ENCODE peak calls at places on chromosomes 5 and 9, in six cellular contexts. O, E, B, J, T and Y are unnamed samples.

GRCh38 chr5:132746592-132747063 is 598 bp upstream of the CCNI2 start:
- DNase-seq in T (no peak), J (peak; percentile 90), B (peak; percentile 46), O (no peak), E (peak; percentile 79), Y (peak; percentile 60)

GRCh38 chr5:5126444-5126843 is 13.7 kb upstream of the ADAMTS16 start:
- DNase-seq in B (peak; percentile 94), E (no peak), O (no peak), T (no peak), J (no peak), Y (no peak)

GRCh38 chr9:13278023-13278367 is 1.5 kb downstream of the MPDZ start:
- DNase-seq in O (no peak), E (no peak), J (peak; percentile 77), B (peak; percentile 49), T (no peak), Y (no peak)

GRCh38 chr9:41229408-41230401 is 40.6 kb upstream of the ZNG1F start:
- DNase-seq in T (no peak), E (peak; percentile 1), J (peak; percentile 31), B (peak; percentile 18), O (no peak), Y (peak; percentile 10)

GRCh38 chr9:17611921-17612320 is 33.1 kb downstream of the SH3GL2 start:
- DNase-seq in E (no peak), B (no peak), J (no peak), T (no peak), O (no peak), Y (no peak)

GRCh38 chr5:113262674-113263073 is 172.1 kb downstream of the TSSK1B start:
- DNase-seq in B (no peak), E (no peak), O (no peak), J (no peak), T (no peak), Y (no peak)

GRCh38 chr9:13750639-13751038 is 471.1 kb upstream of the MPDZ start:
- DNase-seq in E (no peak), J (no peak), T (no peak), B (no peak), O (no peak), Y (no peak)

GRCh38 chr5:168747987-168748777 is 169.0 kb upstream of the PANK3 start:
- DNase-seq in B (peak; percentile 10), O (no peak), J (peak; percentile 87), T (peak; percentile 34), E (peak; percentile 74), Y (peak; percentile 39)

GRCh38 chr5:54836959-54837534 is 148.3 kb downstream of the ESM1 start:
- DNase-seq in B (peak; percentile 37), O (no peak), E (no peak), J (no peak), T (no peak), Y (no peak)

GRCh38 chr5:123538670-123539459 is 26.9 kb downstream of the CSNK1G3 start:
- DNase-seq in T (no peak), E (no peak), O (no peak), J (peak; percentile 89), B (peak; percentile 37), Y (no peak)

GRCh38 chr5:74337252-74338100 is 303.1 kb downstream of the ENC1 start:
- DNase-seq in E (no peak), J (peak; percentile 50), T (no peak), O (no peak), B (no peak), Y (no peak)